ENCODE peak calls at places on chromosomes 16 and 17, in five cellular contexts. L is NCI-H1694; Y is left ventricle myocardium inferior; K is A549; G is stimulated activated CD4-positive, alpha-beta T cell treated with anti-CD3 and anti-CD28 coated beads, Interleukin-12 subunit alpha, Interleukin-12 subunit beta, amount 100 ng/mL, for 4 hours. O is an unnamed sample.

GRCh38 chr16:14337303-14338191 is 266.4 kb downstream of the MRTFB start:
- DNase-seq in Y (no peak), L (no peak), K (no peak), G (no peak), O (no peak)

GRCh38 chr17:66304304-66305174 is 2.1 kb downstream of the PRKCA start:
- DNase-seq in Y (no peak), K (peak), L (no peak), G (peak), O (no peak)

GRCh38 chr17:81367171-81367570 is 28.1 kb upstream of the BAHCC1 start:
- DNase-seq in K (no peak), Y (no peak), L (no peak), G (no peak), O (no peak)

GRCh38 chr16:65782537-65783290 is 583.8 kb upstream of the CDH5 start:
- DNase-seq in G (no peak), K (no peak), Y (no peak), L (no peak), O (no peak)

GRCh38 chr17:56910509-56911235 is 3.2 kb downstream of the TRIM25 start:
- DNase-seq in Y (no peak), L (no peak), K (no peak), G (no peak), O (no peak)

GRCh38 chr17:28227278-28228108 is 91.5 kb upstream of the TMEM97 start:
- DNase-seq in G (peak), L (no peak), Y (no peak), K (peak), O (no peak)

GRCh38 chr16:56664506-56664905 is 3.4 kb downstream of the MT1G start:
- DNase-seq in Y (no peak), K (no peak), G (no peak), L (no peak), O (no peak)

GRCh38 chr17:9146064-9146463 is 124.8 kb downstream of the NTN1 start:
- DNase-seq in G (no peak), Y (no peak), K (no peak), L (no peak), O (no peak)

GRCh38 chr16:9102379-9102778 is 10.9 kb downstream of the HAPSTR1 start:
- DNase-seq in G (no peak), L (no peak), Y (no peak), K (peak), O (no peak)

GRCh38 chr17:80426671-80427326 is 11.8 kb downstream of the ENDOV start:
- DNase-seq in G (peak), L (peak), Y (peak), K (peak), O (peak)

GRCh38 chr17:1562178-1562643 is 381 bp downstream of the PITPNA start:
- DNase-seq in Y (peak), K (no peak), L (no peak), G (no peak), O (peak)

GRCh38 chr16:68401871-68402747 is 46.2 kb downstream of the SMPD3 start:
- DNase-seq in Y (no peak), G (no peak), L (no peak), K (no peak), O (no peak)

GRCh38 chr17:60351012-60351695 is 40.8 kb downstream of the USP32 start:
- DNase-seq in Y (no peak), L (no peak), G (no peak), K (no peak), O (no peak)

GRCh38 chr16:68379472-68380347 is 68.6 kb downstream of the SMPD3 start:
- DNase-seq in L (no peak), Y (no peak), G (no peak), K (no peak), O (no peak)

GRCh38 chr16:69327585-69328310 is 2.6 kb downstream of the PDF start:
- DNase-seq in Y (no peak), K (no peak), G (no peak), L (no peak), O (no peak)

GRCh38 chr17:81822996-81823799 is 9.9 kb downstream of the MCRIP1 start:
- DNase-seq in K (no peak), G (no peak), L (no peak), Y (no peak), O (no peak)

GRCh38 chr17:47246120-47246519 is 7.5 kb upstream of the ITGB3 start:
- DNase-seq in L (no peak), Y (no peak), G (no peak), K (no peak), O (no peak)

GRCh38 chr16:75138233-75138632 is 10.1 kb upstream of the ZFP1 start:
- DNase-seq in L (no peak), Y (no peak), K (no peak), G (no peak), O (no peak)

GRCh38 chr16:23496826-23497542 is 13.3 kb downstream of the GGA2 start:
- DNase-seq in G (no peak), K (no peak), Y (no peak), L (no peak), O (peak)

GRCh38 chr16:35391328-35391727 is 1931.9 kb downstream of the TP53TG3F start:
- DNase-seq in Y (peak), G (no peak), L (peak), K (peak), O (no peak)

O was measured in gastrocnemius medialis.